ENCODE peak calls at places on chromosomes 12 and 14, in nine cellular contexts. One of them, this sample, is unnamed.

GRCh38 chr12:6278439-6279255 is 31.8 kb upstream of the PLEKHG6 start:
- DNase-seq in prostate gland: peak; percentile 84
- DNase-seq in Karpas-422: peak; percentile 82
- DNase-seq in CD8-positive, alpha-beta T cell: peak; percentile 93
- DNase-seq in ovary: peak; percentile 86
- DNase-seq in dorsolateral prefrontal cortex: peak; percentile 19
- DNase-seq in CD4-positive, CD25-positive, alpha-beta regulatory T cell: peak; percentile 75
- DNase-seq in astrocyte: peak; percentile 48
- DNase-seq in A549: peak; percentile 88
- DNase-seq in this sample: peak; percentile 96

GRCh38 chr12:84803661-84804060 is 108.9 kb downstream of the SLC6A15 start:
- DNase-seq in prostate gland: no peak
- DNase-seq in Karpas-422: no peak
- DNase-seq in dorsolateral prefrontal cortex: no peak
- DNase-seq in CD4-positive, CD25-positive, alpha-beta regulatory T cell: no peak
- DNase-seq in ovary: no peak
- DNase-seq in CD8-positive, alpha-beta T cell: no peak
- DNase-seq in astrocyte: no peak
- DNase-seq in A549: no peak
- DNase-seq in this sample: no peak

GRCh38 chr12:203462-204260 is 10.3 kb downstream of the SLC6A12 start:
- DNase-seq in dorsolateral prefrontal cortex: peak; percentile 69
- DNase-seq in Karpas-422: no peak
- DNase-seq in A549: peak; percentile 26
- DNase-seq in prostate gland: no peak
- DNase-seq in CD8-positive, alpha-beta T cell: no peak
- DNase-seq in ovary: peak; percentile 50
- DNase-seq in CD4-positive, CD25-positive, alpha-beta regulatory T cell: no peak
- DNase-seq in astrocyte: no peak
- DNase-seq in this sample: peak; percentile 76

GRCh38 chr12:14256139-14256538 is 109.3 kb upstream of the ATF7IP start:
- DNase-seq in astrocyte: peak; percentile 60
- DNase-seq in Karpas-422: no peak
- DNase-seq in A549: no peak
- DNase-seq in prostate gland: no peak
- DNase-seq in ovary: no peak
- DNase-seq in CD4-positive, CD25-positive, alpha-beta regulatory T cell: peak; percentile 84
- DNase-seq in CD8-positive, alpha-beta T cell: peak; percentile 63
- DNase-seq in dorsolateral prefrontal cortex: no peak
- DNase-seq in this sample: no peak

GRCh38 chr12:113022563-113023297 is 33.8 kb upstream of the DTX1 start:
- DNase-seq in CD4-positive, CD25-positive, alpha-beta regulatory T cell: no peak
- DNase-seq in prostate gland: no peak
- DNase-seq in dorsolateral prefrontal cortex: no peak
- DNase-seq in astrocyte: no peak
- DNase-seq in CD8-positive, alpha-beta T cell: no peak
- DNase-seq in A549: no peak
- DNase-seq in ovary: no peak
- DNase-seq in Karpas-422: no peak
- DNase-seq in this sample: no peak

GRCh38 chr12:59936546-59936945 is 340.7 kb downstream of the SLC16A7 start:
- DNase-seq in ovary: no peak
- DNase-seq in dorsolateral prefrontal cortex: no peak
- DNase-seq in prostate gland: no peak
- DNase-seq in CD8-positive, alpha-beta T cell: no peak
- DNase-seq in CD4-positive, CD25-positive, alpha-beta regulatory T cell: no peak
- DNase-seq in A549: no peak
- DNase-seq in Karpas-422: no peak
- DNase-seq in astrocyte: no peak
- DNase-seq in this sample: no peak

GRCh38 chr12:53221203-53222076 is 10.6 kb downstream of the RARG start:
- DNase-seq in A549: peak; percentile 75
- DNase-seq in dorsolateral prefrontal cortex: peak; percentile 53
- DNase-seq in CD4-positive, CD25-positive, alpha-beta regulatory T cell: peak; percentile 73
- DNase-seq in prostate gland: peak; percentile 77
- DNase-seq in ovary: peak; percentile 86
- DNase-seq in astrocyte: peak; percentile 31
- DNase-seq in CD8-positive, alpha-beta T cell: peak; percentile 72
- DNase-seq in Karpas-422: peak; percentile 75
- DNase-seq in this sample: peak; percentile 85

GRCh38 chr12:12486661-12487240 is 75.9 kb downstream of the DUSP16 start:
- DNase-seq in dorsolateral prefrontal cortex: no peak
- DNase-seq in A549: no peak
- DNase-seq in Karpas-422: no peak
- DNase-seq in CD8-positive, alpha-beta T cell: no peak
- DNase-seq in CD4-positive, CD25-positive, alpha-beta regulatory T cell: no peak
- DNase-seq in prostate gland: no peak
- DNase-seq in ovary: no peak
- DNase-seq in astrocyte: no peak
- DNase-seq in this sample: no peak

GRCh38 chr14:63893701-63894458 is 41.1 kb downstream of the SYNE2 start:
- DNase-seq in astrocyte: peak; percentile 94
- DNase-seq in CD4-positive, CD25-positive, alpha-beta regulatory T cell: no peak
- DNase-seq in CD8-positive, alpha-beta T cell: no peak
- DNase-seq in prostate gland: peak; percentile 23
- DNase-seq in dorsolateral prefrontal cortex: no peak
- DNase-seq in Karpas-422: no peak
- DNase-seq in ovary: peak; percentile 47
- DNase-seq in A549: peak; percentile 45
- DNase-seq in this sample: peak; percentile 84

GRCh38 chr14:76773188-76773885 is 12.1 kb downstream of the VASH1 start:
- DNase-seq in CD4-positive, CD25-positive, alpha-beta regulatory T cell: no peak
- DNase-seq in A549: peak; percentile 53
- DNase-seq in CD8-positive, alpha-beta T cell: peak; percentile 27
- DNase-seq in astrocyte: peak; percentile 80
- DNase-seq in ovary: peak; percentile 72
- DNase-seq in prostate gland: no peak
- DNase-seq in dorsolateral prefrontal cortex: no peak
- DNase-seq in Karpas-422: no peak
- DNase-seq in this sample: peak; percentile 90

GRCh38 chr14:23141706-23142467 is 22.8 kb upstream of the CEBPE start:
- DNase-seq in Karpas-422: no peak
- DNase-seq in A549: peak; percentile 53
- DNase-seq in ovary: peak; percentile 53
- DNase-seq in CD8-positive, alpha-beta T cell: no peak
- DNase-seq in astrocyte: peak; percentile 56
- DNase-seq in CD4-positive, CD25-positive, alpha-beta regulatory T cell: no peak
- DNase-seq in dorsolateral prefrontal cortex: no peak
- DNase-seq in prostate gland: peak; percentile 69
- DNase-seq in this sample: peak; percentile 94

GRCh38 chr12:117972341-117972740 is 3.6 kb upstream of the KSR2 start:
- DNase-seq in prostate gland: no peak
- DNase-seq in Karpas-422: no peak
- DNase-seq in CD8-positive, alpha-beta T cell: no peak
- DNase-seq in A549: no peak
- DNase-seq in dorsolateral prefrontal cortex: no peak
- DNase-seq in CD4-positive, CD25-positive, alpha-beta regulatory T cell: no peak
- DNase-seq in ovary: no peak
- DNase-seq in astrocyte: no peak
- DNase-seq in this sample: no peak

GRCh38 chr14:58987601-58988000 is 200.9 kb upstream of the DAAM1 start:
- DNase-seq in CD8-positive, alpha-beta T cell: no peak
- DNase-seq in dorsolateral prefrontal cortex: no peak
- DNase-seq in A549: no peak
- DNase-seq in ovary: no peak
- DNase-seq in Karpas-422: no peak
- DNase-seq in astrocyte: no peak
- DNase-seq in CD4-positive, CD25-positive, alpha-beta regulatory T cell: no peak
- DNase-seq in prostate gland: no peak
- DNase-seq in this sample: no peak

GRCh38 chr12:45205165-45205825 is 10.6 kb upstream of the ANO6 start:
- DNase-seq in A549: no peak
- DNase-seq in CD4-positive, CD25-positive, alpha-beta regulatory T cell: no peak
- DNase-seq in ovary: no peak
- DNase-seq in astrocyte: no peak
- DNase-seq in Karpas-422: no peak
- DNase-seq in prostate gland: no peak
- DNase-seq in CD8-positive, alpha-beta T cell: no peak
- DNase-seq in dorsolateral prefrontal cortex: no peak
- DNase-seq in this sample: no peak

GRCh38 chr14:89617471-89618291 is 200.6 kb upstream of the FOXN3 start:
- DNase-seq in CD4-positive, CD25-positive, alpha-beta regulatory T cell: peak; percentile 69
- DNase-seq in astrocyte: peak; percentile 66
- DNase-seq in dorsolateral prefrontal cortex: peak; percentile 58
- DNase-seq in ovary: no peak
- DNase-seq in Karpas-422: peak; percentile 57
- DNase-seq in CD8-positive, alpha-beta T cell: peak; percentile 63
- DNase-seq in A549: no peak
- DNase-seq in prostate gland: peak; percentile 25
- DNase-seq in this sample: no peak

GRCh38 chr12:26298785-26299621 is 103.6 kb downstream of the SSPN start:
- DNase-seq in dorsolateral prefrontal cortex: no peak
- DNase-seq in CD8-positive, alpha-beta T cell: no peak
- DNase-seq in prostate gland: no peak
- DNase-seq in Karpas-422: peak; percentile 93
- DNase-seq in ovary: no peak
- DNase-seq in A549: peak; percentile 52
- DNase-seq in CD4-positive, CD25-positive, alpha-beta regulatory T cell: peak; percentile 80
- DNase-seq in astrocyte: peak; percentile 88
- DNase-seq in this sample: no peak

GRCh38 chr12:27822076-27822712 is 42.2 kb upstream of the MANSC4 start:
- DNase-seq in prostate gland: no peak
- DNase-seq in CD8-positive, alpha-beta T cell: peak; percentile 52
- DNase-seq in ovary: no peak
- DNase-seq in A549: peak; percentile 11
- DNase-seq in CD4-positive, CD25-positive, alpha-beta regulatory T cell: peak; percentile 85
- DNase-seq in dorsolateral prefrontal cortex: no peak
- DNase-seq in Karpas-422: peak; percentile 61
- DNase-seq in astrocyte: peak; percentile 94
- DNase-seq in this sample: no peak

GRCh38 chr14:76876076-76876475 is 49.9 kb downstream of the LRRC74A start:
- DNase-seq in A549: peak; percentile 80
- DNase-seq in dorsolateral prefrontal cortex: peak; percentile 70
- DNase-seq in prostate gland: peak; percentile 56
- DNase-seq in Karpas-422: peak; percentile 78
- DNase-seq in astrocyte: peak; percentile 42
- DNase-seq in ovary: peak; percentile 60
- DNase-seq in CD4-positive, CD25-positive, alpha-beta regulatory T cell: peak; percentile 46
- DNase-seq in CD8-positive, alpha-beta T cell: peak; percentile 68
- DNase-seq in this sample: no peak

DNA sequence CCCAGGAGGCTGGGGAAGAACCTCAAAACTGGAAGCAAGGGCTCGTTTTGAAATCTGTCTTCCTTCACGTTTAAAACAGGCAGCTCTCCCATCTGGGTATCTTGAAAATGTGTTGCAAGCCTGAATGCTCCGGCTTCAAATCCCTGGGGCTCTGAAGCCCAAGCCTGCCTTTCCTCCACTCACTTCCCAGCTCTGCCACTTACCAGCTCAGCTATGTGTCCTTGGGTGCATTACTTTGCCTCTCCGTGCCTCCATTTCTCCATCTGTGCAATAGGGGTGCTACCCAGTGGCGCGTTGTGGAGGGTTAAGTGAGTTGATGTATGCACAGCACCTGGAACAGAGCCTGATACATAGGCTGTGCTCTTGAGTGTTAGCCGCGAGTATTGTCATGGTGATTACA is 97.5 kb downstream of the GCH1 start:
- DNase-seq in A549: no peak
- DNase-seq in dorsolateral prefrontal cortex: no peak
- DNase-seq in CD8-positive, alpha-beta T cell: no peak
- DNase-seq in ovary: no peak
- DNase-seq in prostate gland: no peak
- DNase-seq in Karpas-422: peak; percentile 66
- DNase-seq in astrocyte: no peak
- DNase-seq in CD4-positive, CD25-positive, alpha-beta regulatory T cell: no peak
- DNase-seq in this sample: no peak
- H3K4me3 ChIP-seq in A549: no peak overlapping the region
- H3K4me3 ChIP-seq in dorsolateral prefrontal cortex: no peak overlapping the region
- H3K4me3 ChIP-seq in CD8-positive, alpha-beta T cell: no peak overlapping the region
- H3K4me3 ChIP-seq in ovary: no peak overlapping the region
- H3K4me3 ChIP-seq in prostate gland: no peak overlapping the region
- H3K4me3 ChIP-seq in Karpas-422: peak overlapping the region; percentile 16
- H3K4me3 ChIP-seq in astrocyte: no peak overlapping the region
- H3K4me3 ChIP-seq in CD4-positive, CD25-positive, alpha-beta regulatory T cell: no peak overlapping the region
- H3K4me3 ChIP-seq in this sample: no peak overlapping the region

GRCh38 chr12:18895946-18896345 is 158.0 kb downstream of the CAPZA3 start:
- DNase-seq in prostate gland: no peak
- DNase-seq in CD8-positive, alpha-beta T cell: no peak
- DNase-seq in ovary: no peak
- DNase-seq in A549: no peak
- DNase-seq in dorsolateral prefrontal cortex: no peak
- DNase-seq in astrocyte: no peak
- DNase-seq in Karpas-422: no peak
- DNase-seq in CD4-positive, CD25-positive, alpha-beta regulatory T cell: no peak
- DNase-seq in this sample: no peak
- H3K27ac ChIP-seq in prostate gland: no peak overlapping the region
- H3K27ac ChIP-seq in CD8-positive, alpha-beta T cell: no peak overlapping the region
- H3K27ac ChIP-seq in ovary: no peak overlapping the region
- H3K27ac ChIP-seq in A549: no peak overlapping the region
- H3K27ac ChIP-seq in dorsolateral prefrontal cortex: no peak overlapping the region
- H3K27ac ChIP-seq in astrocyte: no peak overlapping the region
- H3K27ac ChIP-seq in Karpas-422: no peak overlapping the region
- H3K27ac ChIP-seq in CD4-positive, CD25-positive, alpha-beta regulatory T cell: no peak overlapping the region
- H3K27ac ChIP-seq in this sample: no peak overlapping the region

GRCh38 chr12:65427646-65428045 is 149.2 kb downstream of the MSRB3 start:
- DNase-seq in dorsolateral prefrontal cortex: no peak
- DNase-seq in astrocyte: no peak
- DNase-seq in prostate gland: no peak
- DNase-seq in CD8-positive, alpha-beta T cell: no peak
- DNase-seq in A549: no peak
- DNase-seq in CD4-positive, CD25-positive, alpha-beta regulatory T cell: no peak
- DNase-seq in Karpas-422: no peak
- DNase-seq in ovary: no peak
- DNase-seq in this sample: no peak
- H3K4me3 ChIP-seq in dorsolateral prefrontal cortex: no peak overlapping the region
- H3K4me3 ChIP-seq in astrocyte: no peak overlapping the region
- H3K4me3 ChIP-seq in prostate gland: no peak overlapping the region
- H3K4me3 ChIP-seq in CD8-positive, alpha-beta T cell: no peak overlapping the region
- H3K4me3 ChIP-seq in A549: no peak overlapping the region
- H3K4me3 ChIP-seq in CD4-positive, CD25-positive, alpha-beta regulatory T cell: no peak overlapping the region
- H3K4me3 ChIP-seq in Karpas-422: no peak overlapping the region
- H3K4me3 ChIP-seq in ovary: no peak overlapping the region
- H3K4me3 ChIP-seq in this sample: no peak overlapping the region

GRCh38 chr12:109448707-109449390 is 28.3 kb downstream of the KCTD10 start:
- DNase-seq in ovary: no peak
- DNase-seq in dorsolateral prefrontal cortex: no peak
- DNase-seq in CD4-positive, CD25-positive, alpha-beta regulatory T cell: no peak
- DNase-seq in astrocyte: no peak
- DNase-seq in CD8-positive, alpha-beta T cell: no peak
- DNase-seq in Karpas-422: no peak
- DNase-seq in prostate gland: no peak
- DNase-seq in A549: no peak
- DNase-seq in this sample: no peak

GRCh38 chr12:109447482-109447881 is 29.6 kb downstream of the KCTD10 start:
- DNase-seq in CD4-positive, CD25-positive, alpha-beta regulatory T cell: no peak
- DNase-seq in ovary: no peak
- DNase-seq in Karpas-422: no peak
- DNase-seq in CD8-positive, alpha-beta T cell: no peak
- DNase-seq in A549: no peak
- DNase-seq in astrocyte: no peak
- DNase-seq in dorsolateral prefrontal cortex: no peak
- DNase-seq in prostate gland: peak; percentile 52
- DNase-seq in this sample: no peak

GRCh38 chr12:109449845-109450532 is 27.1 kb downstream of the KCTD10 start:
- DNase-seq in prostate gland: no peak
- DNase-seq in Karpas-422: no peak
- DNase-seq in CD8-positive, alpha-beta T cell: no peak
- DNase-seq in dorsolateral prefrontal cortex: no peak
- DNase-seq in astrocyte: no peak
- DNase-seq in CD4-positive, CD25-positive, alpha-beta regulatory T cell: peak; percentile 38
- DNase-seq in A549: peak; percentile 31
- DNase-seq in ovary: no peak
- DNase-seq in this sample: no peak

GRCh38 chr12:109446869-109447268 is 30.2 kb downstream of the KCTD10 start:
- DNase-seq in A549: no peak
- DNase-seq in CD8-positive, alpha-beta T cell: no peak
- DNase-seq in Karpas-422: no peak
- DNase-seq in prostate gland: no peak
- DNase-seq in astrocyte: no peak
- DNase-seq in CD4-positive, CD25-positive, alpha-beta regulatory T cell: no peak
- DNase-seq in dorsolateral prefrontal cortex: no peak
- DNase-seq in ovary: no peak
- DNase-seq in this sample: no peak

GRCh38 chr12:109448272-109448671 is 28.8 kb downstream of the KCTD10 start:
- DNase-seq in dorsolateral prefrontal cortex: no peak
- DNase-seq in CD8-positive, alpha-beta T cell: no peak
- DNase-seq in Karpas-422: no peak
- DNase-seq in CD4-positive, CD25-positive, alpha-beta regulatory T cell: no peak
- DNase-seq in ovary: no peak
- DNase-seq in prostate gland: no peak
- DNase-seq in A549: no peak
- DNase-seq in astrocyte: no peak
- DNase-seq in this sample: no peak
- H3K27ac ChIP-seq in dorsolateral prefrontal cortex: no peak overlapping the region
- H3K27ac ChIP-seq in CD8-positive, alpha-beta T cell: no peak overlapping the region
- H3K27ac ChIP-seq in Karpas-422: no peak overlapping the region
- H3K27ac ChIP-seq in CD4-positive, CD25-positive, alpha-beta regulatory T cell: no peak overlapping the region
- H3K27ac ChIP-seq in ovary: no peak overlapping the region
- H3K27ac ChIP-seq in prostate gland: no peak overlapping the region
- H3K27ac ChIP-seq in A549: no peak overlapping the region
- H3K27ac ChIP-seq in astrocyte: no peak overlapping the region
- H3K27ac ChIP-seq in this sample: no peak overlapping the region

This sample was measured in aorta.